ENCODE peak calls at places on chromosomes 6 and 20, in nine cellular contexts. Q is IMR-90; I is psoas muscle; C is CD8-positive, alpha-beta T cell; R is MM.1S; Z is mucosa of descending colon; E is A549; P is neural progenitor cell; G is fibroblast of lung. F is an unnamed sample.

GRCh38 chr6:33840064-33840926 is 36.5 kb upstream of the MLN start:
- DNase-seq in Q (peak), I (peak), C (no peak), R (peak), Z (no peak), E (peak), P (no peak), G (peak), F (peak)

GRCh38 chr20:32544893-32545840 is 40.0 kb downstream of the NOL4L start:
- DNase-seq in Q (peak), I (no peak), C (no peak), R (no peak), Z (no peak), E (no peak), P (no peak), G (no peak), F (no peak)

GRCh38 chr20:59999502-59999901 is 41.3 kb downstream of the CDH26 start:
- DNase-seq in Q (no peak), I (no peak), C (no peak), R (no peak), Z (no peak), E (no peak), P (no peak), G (no peak), F (no peak)

GRCh38 chr6:152605901-152606390 is 31.2 kb downstream of the SYNE1 start:
- DNase-seq in Q (peak), I (no peak), C (no peak), R (no peak), Z (no peak), E (no peak), P (no peak), G (peak), F (no peak)

GRCh38 chr6:56911847-56912246 is 43.1 kb upstream of the BEND6 start:
- DNase-seq in Q (peak), I (no peak), C (no peak), R (no peak), Z (no peak), E (no peak), P (no peak), G (peak), F (peak)

GRCh38 chr6:33320315-33321181 is 3.0 kb upstream of the ZBTB22 start:
- DNase-seq in Q (peak), I (peak), C (no peak), R (no peak), Z (peak), E (no peak), P (no peak), G (peak), F (peak)

GRCh38 chr20:11917663-11918062 is at the start of gene BTBD3:
- DNase-seq in Q (peak), I (peak), C (no peak), R (peak), Z (no peak), E (no peak), P (peak), G (peak), F (no peak)

GRCh38 chr20:1003920-1004697 is 2.0 kb upstream of the RSPO4 start:
- DNase-seq in Q (no peak), I (no peak), C (no peak), R (no peak), Z (no peak), E (no peak), P (no peak), G (no peak), F (no peak)

GRCh38 chr6:701696-702479 is 8.9 kb upstream of the EXOC2 start:
- DNase-seq in Q (no peak), I (no peak), C (no peak), R (no peak), Z (no peak), E (no peak), P (peak), G (no peak), F (no peak)

GRCh38 chr6:31651602-31652191 is 764 bp downstream of the BAG6 start:
- DNase-seq in Q (peak), I (no peak), C (no peak), R (peak), Z (no peak), E (peak), P (peak), G (peak), F (no peak)

GRCh38 chr6:169370666-169371343 is 117.2 kb upstream of the THBS2 start:
- DNase-seq in Q (no peak), I (no peak), C (no peak), R (no peak), Z (no peak), E (no peak), P (no peak), G (peak), F (no peak)

GRCh38 chr6:30411515-30412207 is 66.7 kb downstream of the RPP21 start:
- DNase-seq in Q (peak), I (peak), C (peak), R (peak), Z (no peak), E (no peak), P (peak), G (peak), F (no peak)

GRCh38 chr20:10671221-10671849 is 2.5 kb downstream of the JAG1 start:
- DNase-seq in Q (peak), I (no peak), C (no peak), R (peak), Z (peak), E (peak), P (peak), G (peak), F (peak)

GRCh38 chr20:51958636-51959542 is 156.6 kb upstream of the SALL4 start:
- DNase-seq in Q (peak), I (no peak), C (no peak), R (no peak), Z (no peak), E (no peak), P (peak), G (peak), F (no peak)

GRCh38 chr20:3778976-3779375 is 2.3 kb downstream of the SPEF1 start:
- DNase-seq in Q (no peak), I (no peak), C (no peak), R (no peak), Z (peak), E (no peak), P (no peak), G (no peak), F (no peak)

GRCh38 chr6:11780097-11780428 is 1.5 kb upstream of the ADTRP start:
- DNase-seq in Q (no peak), I (no peak), C (no peak), R (no peak), Z (no peak), E (no peak), P (peak), G (no peak), F (no peak)

GRCh38 chr6:139547082-139547776 is 172.8 kb upstream of the CITED2 start:
- DNase-seq in Q (no peak), I (no peak), C (no peak), R (no peak), Z (no peak), E (no peak), P (no peak), G (no peak), F (no peak)

GRCh38 chr6:7050911-7051779 is 56.6 kb upstream of the RREB1 start:
- DNase-seq in Q (peak), I (peak), C (peak), R (no peak), Z (peak), E (no peak), P (peak), G (peak), F (peak)

GRCh38 chr6:32056254-32056653 is 18.0 kb downstream of the CYP21A2 start:
- DNase-seq in Q (no peak), I (no peak), C (no peak), R (no peak), Z (no peak), E (no peak), P (no peak), G (no peak), F (no peak)

GRCh38 chr6:64145658-64146057 is 510.1 kb downstream of the PHF3 start:
- DNase-seq in Q (no peak), I (no peak), C (no peak), R (no peak), Z (no peak), E (no peak), P (no peak), G (no peak), F (no peak)

GRCh38 chr6:137745321-137745720 is 121.7 kb upstream of the TNFAIP3 start:
- DNase-seq in Q (no peak), I (no peak), C (no peak), R (no peak), Z (no peak), E (no peak), P (no peak), G (no peak), F (no peak)

GRCh38 chr6:98845201-98846020 is 11.0 kb downstream of the POU3F2 start:
- DNase-seq in Q (peak), I (peak), C (no peak), R (peak), Z (peak), E (peak), P (peak), G (peak), F (peak)

GRCh38 chr6:56445818-56446217 is 196.9 kb downstream of the DST start:
- DNase-seq in Q (no peak), I (no peak), C (no peak), R (no peak), Z (no peak), E (no peak), P (no peak), G (no peak), F (no peak)

GRCh38 chr6:130766239-130767144 is 60.7 kb upstream of the SMLR1 start:
- DNase-seq in Q (peak), I (no peak), C (no peak), R (no peak), Z (no peak), E (no peak), P (no peak), G (no peak), F (no peak)

GRCh38 chr6:169669889-169670288 is 31.9 kb downstream of the WDR27 start:
- DNase-seq in Q (peak), I (no peak), C (no peak), R (no peak), Z (no peak), E (no peak), P (no peak), G (peak), F (no peak)

GRCh38 chr6:155132617-155133016 is 131.2 kb upstream of the CLDN20 start:
- DNase-seq in Q (no peak), I (no peak), C (no peak), R (no peak), Z (no peak), E (no peak), P (no peak), G (no peak), F (no peak)

DNA sequence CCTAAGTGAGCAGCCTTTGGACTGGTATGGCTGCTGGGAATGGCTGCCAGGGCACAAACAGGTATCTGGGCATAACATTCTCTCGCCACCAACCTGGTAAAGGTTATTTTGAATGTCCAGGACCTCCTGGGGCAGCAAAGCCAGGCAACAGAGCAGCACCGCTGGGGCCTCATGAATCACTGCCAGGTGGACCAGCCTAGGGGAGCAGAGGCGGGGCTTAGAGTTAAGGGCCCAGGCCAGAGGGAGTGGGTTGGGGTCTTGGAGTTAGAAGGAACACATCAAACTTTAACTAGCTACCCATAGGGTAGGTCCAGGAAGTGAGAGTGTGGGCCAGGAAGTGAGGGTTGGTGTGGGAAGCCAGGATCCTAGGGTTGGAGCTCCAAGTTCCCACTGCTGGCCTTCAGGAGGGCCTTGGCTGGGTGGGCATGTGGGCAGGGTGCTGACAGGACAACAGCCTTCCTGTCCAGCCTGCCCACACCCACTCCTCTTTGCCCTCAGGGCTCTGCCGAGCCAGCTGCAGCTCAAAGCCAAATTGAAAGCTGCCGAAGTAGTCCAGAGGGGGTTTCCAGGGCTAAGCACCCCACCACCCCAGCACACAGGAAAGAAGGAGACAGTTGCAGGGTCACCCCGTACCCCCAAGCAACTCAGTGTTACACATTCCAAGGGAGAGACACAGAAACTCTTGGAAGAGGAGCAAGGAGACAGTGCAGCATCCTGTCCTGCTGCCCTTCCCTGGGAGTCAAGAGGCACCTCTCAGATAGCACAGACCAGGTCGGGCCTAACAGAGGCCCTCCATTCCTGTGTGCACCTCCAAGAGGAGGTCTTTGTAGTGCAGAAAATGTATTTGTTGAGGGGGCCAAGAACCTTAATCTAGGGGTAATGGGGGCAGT is 2.6 kb downstream of the NFKBIE start:
- DNase-seq in Q (no peak), I (no peak), C (no peak), R (peak), Z (no peak), E (no peak), P (no peak), G (no peak), F (no peak)
- H3K4me3 ChIP-seq in Q (peak), I (peak), C (peak), R (peak), Z (no peak), E (peak), P (no peak), G (peak), F (peak)

GRCh38 chr6:10465633-10466499 is 51.0 kb upstream of the TFAP2A start:
- DNase-seq in Q (peak), I (no peak), C (no peak), R (peak), Z (no peak), E (peak), P (peak), G (peak), F (no peak)
- TF ChIP-seq CTCF in Q (peak), I (peak), C (no peak), R (peak), Z (no peak), E (peak), P (peak), G (peak), F (peak)

GRCh38 chr6:146545608-146546007 is 2.0 kb downstream of the RAB32 start:
- DNase-seq in Q (peak), I (no peak), C (no peak), R (no peak), Z (no peak), E (no peak), P (no peak), G (peak), F (no peak)
- H3K4me3 ChIP-seq in Q (peak), I (peak), C (no peak), R (no peak), Z (no peak), E (peak), P (no peak), G (peak), F (peak)

GRCh38 chr6:24494726-24495515 is at the start of gene ALDH5A1:
- DNase-seq in Q (peak), I (peak), C (peak), R (peak), Z (peak), E (peak), P (peak), G (peak), F (no peak)
- TF ChIP-seq CTCF in Q (peak), I (peak), C (no peak), R (peak), Z (no peak), E (peak), P (peak), G (peak), F (peak)

GRCh38 chr6:85418059-85418458 is 31.8 kb upstream of the NT5E start:
- DNase-seq in Q (peak), I (no peak), C (no peak), R (no peak), Z (no peak), E (no peak), P (no peak), G (peak), F (peak)

GRCh38 chr6:85417336-85417735 is 32.5 kb upstream of the NT5E start:
- DNase-seq in Q (peak), I (no peak), C (no peak), R (no peak), Z (no peak), E (no peak), P (no peak), G (peak), F (no peak)

GRCh38 chr6:85412926-85413325 is 37.0 kb upstream of the NT5E start:
- DNase-seq in Q (no peak), I (no peak), C (no peak), R (no peak), Z (no peak), E (no peak), P (no peak), G (no peak), F (no peak)

GRCh38 chr6:85416766-85417165 is 33.1 kb upstream of the NT5E start:
- DNase-seq in Q (peak), I (no peak), C (no peak), R (no peak), Z (no peak), E (no peak), P (no peak), G (no peak), F (no peak)

GRCh38 chr6:85416049-85416448 is 33.8 kb upstream of the NT5E start:
- DNase-seq in Q (peak), I (no peak), C (no peak), R (no peak), Z (no peak), E (no peak), P (no peak), G (no peak), F (no peak)
- H3K4me3 ChIP-seq in Q (no peak), I (no peak), C (no peak), R (no peak), Z (no peak), E (no peak), P (no peak), G (no peak), F (no peak)